ENCODE peak calls at places on chromosomes 11 and 22, in ten cellular contexts. P is tibial artery, J is IMR-90, G is AG09319, A is endothelial cell, L is GM06990, Q is GM13977, Y is epithelial cell of esophagus, R is coronary artery, B is A549. C is an unnamed sample.

GRCh38 chr11:117570701-117571100 is 226.3 kb downstream of the DSCAML1 start:
- DNase-seq in P (no peak), J (no peak), G (no peak), A (no peak), L (no peak), Q (no peak), Y (no peak), R (no peak), B (no peak), C (no peak)

GRCh38 chr11:10982695-10983492 is 125.0 kb upstream of the ZBED5 start:
- DNase-seq in P (no peak), J (no peak), G (no peak), A (no peak), L (no peak), Q (no peak), Y (peak), R (no peak), B (peak), C (no peak)

GRCh38 chr11:59223177-59223576 is 10.4 kb upstream of the MPEG1 start:
- DNase-seq in P (no peak), J (no peak), G (no peak), A (no peak), L (no peak), Q (no peak), Y (no peak), R (no peak), B (no peak), C (no peak)

GRCh38 chr11:67673358-67673757 is 1.1 kb downstream of the ALDH3B2 start:
- DNase-seq in P (no peak), J (no peak), G (no peak), A (no peak), L (no peak), Q (no peak), Y (no peak), R (no peak), B (no peak), C (no peak)

GRCh38 chr22:28728621-28729313 is 12.9 kb downstream of the CHEK2 start:
- DNase-seq in P (no peak), J (no peak), G (no peak), A (no peak), L (no peak), Q (no peak), Y (peak), R (no peak), B (no peak), C (no peak)

GRCh38 chr11:87722756-87723599 is 452.3 kb downstream of the RAB38 start:
- DNase-seq in P (no peak), J (peak), G (no peak), A (peak), L (no peak), Q (peak), Y (peak), R (no peak), B (peak), C (no peak)

GRCh38 chr11:47508595-47509555 is 44.1 kb downstream of the CELF1 start:
- DNase-seq in P (no peak), J (no peak), G (no peak), A (no peak), L (peak), Q (no peak), Y (no peak), R (no peak), B (no peak), C (no peak)

GRCh38 chr11:16923987-16924386 is 90.2 kb downstream of the PLEKHA7 start:
- DNase-seq in P (no peak), J (no peak), G (no peak), A (no peak), L (no peak), Q (peak), Y (no peak), R (no peak), B (no peak), C (no peak)

GRCh38 chr11:20097319-20098221 is 62.7 kb downstream of the DBX1 start:
- DNase-seq in P (peak), J (peak), G (peak), A (no peak), L (no peak), Q (no peak), Y (no peak), R (no peak), B (no peak), C (no peak)

GRCh38 chr11:116232364-116232801 is 540.4 kb downstream of the BUD13 start:
- DNase-seq in P (no peak), J (no peak), G (no peak), A (no peak), L (no peak), Q (no peak), Y (no peak), R (no peak), B (no peak), C (no peak)

GRCh38 chr11:125069008-125069407 is 5.9 kb downstream of the SLC37A2 start:
- DNase-seq in P (no peak), J (peak), G (no peak), A (no peak), L (no peak), Q (no peak), Y (no peak), R (no peak), B (no peak), C (no peak)

GRCh38 chr22:28299760-28300159 is 379.9 kb downstream of the TTC28 start:
- DNase-seq in P (peak), J (peak), G (no peak), A (no peak), L (no peak), Q (no peak), Y (no peak), R (no peak), B (no peak), C (no peak)

GRCh38 chr22:38513063-38513462 is 7.0 kb upstream of the DDX17 start:
- DNase-seq in P (no peak), J (no peak), G (no peak), A (peak), L (peak), Q (peak), Y (no peak), R (no peak), B (no peak), C (no peak)

GRCh38 chr11:62013266-62014157 is 46.1 kb upstream of the FTH1 start:
- DNase-seq in P (no peak), J (no peak), G (peak), A (no peak), L (no peak), Q (no peak), Y (peak), R (no peak), B (peak), C (no peak)

GRCh38 chr11:2698386-2699184 is 1.2 kb downstream of the KCNQ1OT1 start:
- DNase-seq in P (peak), J (no peak), G (no peak), A (no peak), L (no peak), Q (no peak), Y (peak), R (peak), B (no peak), C (no peak)

GRCh38 chr11:85663781-85664560 is 958 bp downstream of the CREBZF start:
- DNase-seq in P (peak), J (peak), G (no peak), A (peak), L (peak), Q (peak), Y (peak), R (peak), B (peak), C (no peak)

GRCh38 chr22:31911565-31912401 is 32.6 kb upstream of the YWHAH start:
- DNase-seq in P (no peak), J (peak), G (no peak), A (no peak), L (no peak), Q (no peak), Y (no peak), R (no peak), B (no peak), C (no peak)

GRCh38 chr11:117600976-117601708 is 195.9 kb downstream of the DSCAML1 start:
- DNase-seq in P (no peak), J (no peak), G (no peak), A (no peak), L (no peak), Q (no peak), Y (no peak), R (no peak), B (no peak), C (no peak)

GRCh38 chr11:130638048-130638447 is 189.6 kb downstream of the ADAMTS15 start:
- DNase-seq in P (no peak), J (no peak), G (no peak), A (no peak), L (no peak), Q (no peak), Y (no peak), R (peak), B (peak), C (no peak)

GRCh38 chr11:63870351-63871197 is 31.7 kb downstream of the MARK2 start:
- DNase-seq in P (no peak), J (peak), G (no peak), A (peak), L (no peak), Q (no peak), Y (no peak), R (no peak), B (no peak), C (no peak)

GRCh38 chr11:9701799-9702198 is 37.9 kb downstream of the SWAP70 start:
- DNase-seq in P (no peak), J (no peak), G (no peak), A (no peak), L (no peak), Q (no peak), Y (no peak), R (no peak), B (no peak), C (no peak)

GRCh38 chr22:24507742-24508141 is 12.6 kb downstream of the UPB1 start:
- DNase-seq in P (no peak), J (no peak), G (no peak), A (peak), L (no peak), Q (no peak), Y (no peak), R (no peak), B (no peak), C (no peak)

GRCh38 chr11:44954051-44954906 is 3.6 kb upstream of the TP53I11 start:
- DNase-seq in P (no peak), J (no peak), G (no peak), A (no peak), L (no peak), Q (no peak), Y (no peak), R (no peak), B (no peak), C (no peak)

GRCh38 chr22:21646608-21647590 is 4.8 kb downstream of the SDF2L1 start:
- DNase-seq in P (peak), J (peak), G (peak), A (peak), L (no peak), Q (peak), Y (peak), R (no peak), B (peak), C (peak)

DNA sequence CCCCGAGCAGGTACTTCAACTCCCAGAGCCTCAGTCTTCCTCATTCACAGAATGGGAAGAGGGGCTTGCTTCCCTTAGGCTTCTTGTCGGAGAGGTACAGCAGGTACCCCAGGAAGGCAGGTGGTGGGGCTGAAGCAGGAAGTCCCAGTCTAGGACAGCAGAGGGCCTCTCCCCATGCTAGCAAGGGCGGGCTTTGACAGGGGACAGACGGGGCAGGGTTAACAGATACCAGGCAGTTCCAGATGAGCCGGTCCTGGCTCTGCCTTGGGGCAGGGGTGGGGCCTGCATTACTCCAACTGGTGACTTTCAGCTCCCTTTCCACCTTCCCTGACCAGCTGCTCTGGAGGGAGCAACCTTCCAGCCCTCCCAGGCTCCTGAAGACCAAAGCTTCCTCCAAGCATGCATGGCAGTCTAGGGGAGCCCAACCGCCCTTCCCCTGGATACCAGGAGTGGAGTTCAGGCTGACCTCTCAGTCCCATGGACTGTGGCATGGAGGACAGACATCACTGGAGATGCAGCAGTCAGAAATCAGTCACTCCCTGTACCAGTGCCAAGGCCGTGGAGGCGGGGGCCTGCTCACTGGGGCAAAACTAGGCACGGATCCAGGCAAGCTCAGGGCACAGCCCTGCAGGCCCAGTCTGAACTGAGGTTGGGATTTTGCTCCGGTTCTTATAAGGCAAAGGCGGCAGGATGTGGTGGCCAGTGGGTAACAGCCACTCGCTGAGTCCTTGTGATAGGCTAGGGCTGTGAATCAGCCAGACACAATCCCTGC is 60.5 kb downstream of the NAT10 start:
- DNase-seq in P (no peak), J (no peak), G (no peak), A (no peak), L (no peak), Q (no peak), Y (peak), R (no peak), B (no peak), C (no peak)
- TF ChIP-seq CTCF in P (no peak), J (no peak), G (no peak), A (no peak), L (no peak), Q (no peak), Y (no peak), R (no peak), B (peak), C (no peak)

DNA sequence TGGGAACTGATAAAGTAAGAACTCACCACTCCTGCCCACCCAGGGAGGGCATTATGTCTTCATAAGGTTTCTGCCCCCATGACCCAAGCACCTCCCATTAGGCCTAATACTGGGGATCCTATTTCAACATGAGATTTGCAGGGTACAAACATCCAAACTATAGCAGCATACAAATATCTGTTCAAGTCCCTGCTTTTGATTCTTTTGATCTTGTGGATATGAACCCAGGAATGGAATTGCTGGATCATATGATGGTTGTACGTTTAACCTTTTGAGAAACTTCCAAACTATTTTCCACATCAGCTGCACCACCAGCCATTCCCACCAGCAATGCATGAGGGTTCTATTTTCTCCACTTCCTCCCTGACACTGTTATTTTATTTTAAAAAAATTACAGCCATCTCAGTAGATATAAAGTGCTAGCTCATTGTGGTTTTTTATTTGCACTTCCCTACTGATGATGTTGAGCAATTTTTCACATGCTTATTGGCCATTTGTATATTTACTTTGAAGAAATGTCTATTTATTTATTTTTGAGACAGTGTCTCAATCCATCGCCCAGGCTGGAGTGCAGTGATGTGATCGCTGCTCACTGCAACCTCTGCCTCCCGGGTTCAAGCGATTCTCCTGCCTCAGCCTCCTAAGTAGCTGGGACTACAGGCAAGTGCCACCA is 7.1 kb upstream of the ATG16L2 start:
- DNase-seq in P (no peak), J (peak), G (no peak), A (no peak), L (no peak), Q (no peak), Y (no peak), R (no peak), B (peak), C (no peak)
- TF ChIP-seq CTCF in P (no peak), J (no peak), G (no peak), A (no peak), L (no peak), Q (no peak), Y (no peak), R (no peak), B (no peak), C (no peak)

DNA sequence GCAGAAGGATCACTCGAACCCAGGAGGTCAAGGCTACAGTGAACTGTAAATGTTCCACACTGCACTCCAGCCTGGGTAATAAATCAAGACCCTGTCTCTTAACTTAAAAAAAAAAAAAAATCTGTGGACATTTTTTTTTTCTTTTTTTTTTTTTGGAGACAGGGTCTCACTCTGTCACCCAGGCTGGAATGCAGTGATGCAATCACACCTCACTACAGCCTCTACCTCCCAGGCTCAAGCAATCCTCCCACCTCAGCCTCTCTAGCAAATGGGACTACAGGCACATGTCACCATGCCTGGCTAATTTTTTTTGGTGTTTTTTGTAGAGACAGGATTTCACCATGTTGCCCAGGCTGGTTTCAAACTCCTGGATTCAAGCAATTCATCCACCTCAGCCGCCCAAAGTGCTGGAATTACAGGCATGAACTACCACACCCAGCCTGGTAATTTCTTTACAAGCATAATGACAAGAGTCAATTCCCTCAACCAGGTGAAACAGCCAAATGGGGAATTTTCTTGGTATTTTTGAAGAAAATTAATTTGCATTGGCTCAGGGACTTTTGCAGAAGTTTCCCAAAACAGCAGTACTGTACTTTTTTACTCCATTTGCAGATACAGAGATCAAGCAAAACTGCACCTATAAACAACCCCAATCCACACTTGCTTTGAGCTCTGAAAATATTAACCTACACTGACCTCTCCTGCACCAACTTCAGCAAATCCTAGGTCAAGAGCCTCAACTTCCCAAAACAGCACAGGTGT is 44.0 kb downstream of the MRTFA start:
- DNase-seq in P (no peak), J (no peak), G (no peak), A (no peak), L (peak), Q (no peak), Y (no peak), R (no peak), B (no peak), C (no peak)
- TF ChIP-seq CTCF in P (no peak), J (no peak), G (no peak), A (no peak), L (no peak), Q (no peak), Y (no peak), R (no peak), B (no peak), C (no peak)

GRCh38 chr22:18998998-18999397 is 62.9 kb upstream of the PRODH start:
- DNase-seq in P (no peak), J (no peak), G (no peak), A (peak), L (no peak), Q (no peak), Y (no peak), R (no peak), B (no peak), C (no peak)
- TF ChIP-seq CTCF in P (no peak), J (peak), G (no peak), A (peak), L (peak), Q (no peak), Y (no peak), R (no peak), B (no peak), C (no peak)

DNA sequence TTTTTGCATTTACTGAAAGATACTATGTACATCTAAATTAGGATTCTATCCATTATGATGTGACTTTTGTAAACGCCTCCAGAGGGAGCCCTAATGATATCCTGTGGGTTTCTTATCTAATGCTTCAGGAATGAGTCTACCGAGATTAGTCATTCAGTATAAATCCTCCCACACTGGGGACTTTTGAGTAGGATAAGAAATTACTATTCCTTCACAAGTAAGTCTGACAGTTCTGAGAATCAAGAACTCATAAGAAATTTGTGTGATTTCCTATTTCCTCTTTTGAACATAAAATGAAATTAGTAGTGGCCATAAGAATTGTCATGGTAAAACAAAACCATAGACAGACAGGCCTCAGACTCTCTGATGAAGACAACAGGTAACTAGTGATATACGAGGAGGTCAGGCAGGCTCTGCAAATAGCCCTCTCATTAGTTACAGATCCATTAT is 10.0 kb upstream of the OR5M1 start:
- DNase-seq in P (no peak), J (peak), G (no peak), A (peak), L (no peak), Q (peak), Y (peak), R (no peak), B (peak), C (no peak)
- TF ChIP-seq CTCF in P (peak), J (peak), G (peak), A (no peak), L (peak), Q (peak), Y (peak), R (no peak), B (peak), C (peak)

GRCh38 chr11:96827164-96827563 is 437.4 kb downstream of the JRKL start:
- DNase-seq in P (no peak), J (peak), G (no peak), A (peak), L (no peak), Q (no peak), Y (no peak), R (no peak), B (peak), C (no peak)
- TF ChIP-seq CTCF in P (no peak), J (peak), G (no peak), A (no peak), L (no peak), Q (no peak), Y (no peak), R (no peak), B (no peak), C (peak)

DNA sequence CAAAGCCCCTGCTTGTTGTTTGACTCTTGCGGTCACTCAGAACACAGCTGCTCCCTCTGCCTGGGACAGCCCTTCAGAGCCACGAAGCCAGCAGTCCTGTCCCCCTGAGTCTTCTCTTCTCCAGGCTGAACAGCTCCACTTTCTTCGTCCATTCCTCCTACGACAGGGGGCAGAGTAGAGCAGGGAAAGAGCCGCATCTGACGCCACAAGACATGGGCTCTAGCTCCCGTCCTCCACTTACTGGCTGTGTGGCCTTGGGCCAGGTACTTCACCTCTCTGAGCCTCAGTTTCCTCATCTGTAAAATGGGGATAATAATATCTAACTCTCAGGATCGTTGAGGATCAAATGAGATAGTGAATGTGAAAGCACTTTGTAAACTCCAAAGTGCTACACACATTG is 29.9 kb downstream of the CHRDL2 start:
- DNase-seq in P (no peak), J (no peak), G (no peak), A (no peak), L (no peak), Q (no peak), Y (no peak), R (no peak), B (peak), C (no peak)
- TF ChIP-seq CTCF in P (no peak), J (peak), G (no peak), A (no peak), L (peak), Q (no peak), Y (no peak), R (no peak), B (peak), C (peak)

C was measured in D721Med.